ENCODE peak calls at places on chromosome X, in ten cellular contexts. Q is hepatocyte, U is mucosa of descending colon, X is GM06990, K is lower lobe of right lung, O is fibroblast of the aortic adventitia, I is neural crest cell, H is progenitor cell of endocrine pancreas, J is GM20000, T is omental fat pad. G is an unnamed sample.

GRCh38 chrX:69616520-69617203 is 749 bp downstream of the EDA start:
- DNase-seq in O (no peak), K (peak), I (peak), U (peak), Q (peak), J (no peak), H (peak), T (no peak), X (peak), G (peak)

GRCh38 chrX:147859666-147860065 is 52.1 kb upstream of the FMR1 start:
- DNase-seq in H (no peak), Q (no peak), U (no peak), J (no peak), T (no peak), I (no peak), O (no peak), X (no peak), K (no peak), G (no peak)

GRCh38 chrX:119177278-119177677 is 49.7 kb upstream of the KIAA1210 start:
- DNase-seq in T (no peak), U (no peak), X (no peak), K (no peak), Q (no peak), O (no peak), I (no peak), J (no peak), H (no peak), G (no peak)

GRCh38 chrX:40152173-40152705 is 54.5 kb upstream of the BCOR start:
- DNase-seq in T (no peak), I (peak), J (peak), H (no peak), U (peak), X (no peak), K (peak), O (no peak), Q (no peak), G (no peak)

GRCh38 chrX:151825927-151826471 is 86.7 kb upstream of the MAGEA4 start:
- DNase-seq in I (no peak), U (no peak), J (no peak), X (no peak), K (no peak), H (no peak), T (no peak), O (peak), Q (peak), G (no peak)

GRCh38 chrX:3664921-3665320 is 48.5 kb downstream of the PRKX start:
- DNase-seq in H (no peak), U (no peak), I (no peak), X (no peak), Q (no peak), K (no peak), O (no peak), T (no peak), J (no peak), G (no peak)

GRCh38 chrX:147912093-147912801 is 528 bp downstream of the FMR1 start:
- DNase-seq in U (peak), X (peak), I (peak), O (peak), T (no peak), K (peak), H (peak), J (peak), Q (peak), G (peak)

GRCh38 chrX:41759817-41760216 is 35.8 kb downstream of the GPR82 start:
- DNase-seq in T (no peak), Q (no peak), O (peak), I (no peak), U (no peak), J (peak), X (peak), K (no peak), H (no peak), G (peak)

GRCh38 chrX:133258481-133258880 is 40.3 kb upstream of the TFDP3 start:
- DNase-seq in T (no peak), Q (no peak), X (no peak), H (no peak), I (no peak), K (no peak), U (no peak), J (no peak), O (peak), G (no peak)

GRCh38 chrX:125977851-125978250 is 188.2 kb downstream of the DCAF12L2 start:
- DNase-seq in J (no peak), H (no peak), T (no peak), I (no peak), U (no peak), K (no peak), Q (no peak), X (no peak), O (no peak), G (no peak)

GRCh38 chrX:12978205-12979010 is 3.5 kb downstream of the TMSB4X start:
- DNase-seq in O (peak), T (no peak), U (peak), I (peak), K (peak), X (peak), J (no peak), H (no peak), Q (peak), G (no peak)

GRCh38 chrX:119870626-119871131 is 854 bp downstream of the RNF113A start:
- DNase-seq in Q (peak), J (no peak), O (no peak), H (no peak), U (no peak), X (no peak), I (no peak), K (peak), T (no peak), G (no peak)

GRCh38 chrX:130351567-130351966 is 11.8 kb downstream of the SLC25A14 start:
- DNase-seq in O (no peak), K (no peak), T (no peak), Q (no peak), U (no peak), I (no peak), J (no peak), H (no peak), X (no peak), G (no peak)

GRCh38 chrX:48938721-48939416 is 18.5 kb downstream of the OTUD5 start:
- DNase-seq in H (no peak), U (peak), K (no peak), I (no peak), T (no peak), J (peak), O (no peak), Q (no peak), X (peak), G (peak)

GRCh38 chrX:118496763-118497079 is 1.1 kb downstream of the DOCK11 start:
- DNase-seq in K (no peak), T (no peak), I (no peak), Q (no peak), O (no peak), H (no peak), X (no peak), U (no peak), J (no peak), G (no peak)

GRCh38 chrX:14529288-14529989 is at the start of gene GLRA2:
- DNase-seq in K (no peak), J (peak), O (peak), X (no peak), U (no peak), H (peak), Q (peak), I (peak), T (no peak), G (no peak)

GRCh38 chrX:35562395-35562794 is 235.7 kb upstream of the MAGEB16 start:
- DNase-seq in U (no peak), K (no peak), O (no peak), H (no peak), J (no peak), Q (no peak), I (no peak), X (no peak), T (no peak), G (no peak)

GRCh38 chrX:102712216-102712966 is at the start of gene GPRASP2:
- DNase-seq in J (no peak), I (peak), Q (peak), U (peak), X (no peak), T (no peak), H (peak), O (peak), K (peak), G (peak)

GRCh38 chrX:53050841-53051240 is 2.3 kb downstream of the GPR173 start:
- DNase-seq in X (no peak), K (no peak), H (no peak), O (peak), J (no peak), Q (no peak), I (no peak), T (no peak), U (no peak), G (no peak)

GRCh38 chrX:53055244-53055849 is 6.8 kb downstream of the GPR173 start:
- DNase-seq in H (no peak), Q (no peak), X (no peak), J (no peak), U (no peak), O (no peak), T (no peak), I (no peak), K (no peak), G (no peak)

GRCh38 chrX:53056292-53056691 is 7.7 kb downstream of the GPR173 start:
- DNase-seq in K (no peak), J (no peak), O (no peak), H (no peak), U (no peak), X (no peak), T (no peak), I (no peak), Q (no peak), G (no peak)
- TF ChIP-seq CTCF in K (no peak), J (no peak), O (no peak), H (no peak), U (no peak), X (no peak), T (no peak), I (no peak), Q (no peak), G (no peak)

DNA sequence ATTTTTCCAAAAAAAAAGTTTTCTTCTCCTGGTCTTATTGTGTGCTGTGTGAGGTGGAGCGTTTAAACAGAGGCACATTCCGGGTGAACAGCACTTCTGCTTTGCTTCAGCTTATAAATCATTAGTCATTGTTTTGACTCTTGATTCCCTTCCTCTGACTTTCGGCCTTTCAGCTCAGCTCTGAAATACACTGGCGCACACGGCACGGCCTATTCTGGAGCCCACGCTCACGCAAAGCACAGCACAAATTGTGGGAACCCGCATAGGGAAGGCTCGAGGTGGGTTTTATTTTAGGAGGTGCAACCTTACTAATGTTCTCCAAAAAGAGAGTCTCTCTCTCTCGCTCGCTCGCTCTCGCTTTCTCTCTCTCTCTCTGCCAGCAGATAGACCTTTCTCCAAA is 4.0 kb downstream of the POU3F4 start:
- DNase-seq in U (no peak), I (no peak), T (no peak), Q (no peak), J (no peak), K (no peak), O (no peak), H (no peak), X (no peak), G (no peak)
- TF ChIP-seq CTCF in U (no peak), I (no peak), T (no peak), Q (no peak), J (no peak), K (no peak), O (no peak), H (no peak), X (no peak), G (no peak)

GRCh38 chrX:32276153-32276552 is 935.2 kb downstream of the DMD start:
- DNase-seq in U (no peak), K (no peak), H (no peak), Q (no peak), T (no peak), X (no peak), I (no peak), J (no peak), O (no peak), G (no peak)

GRCh38 chrX:32281853-32282252 is 929.5 kb downstream of the DMD start:
- DNase-seq in O (no peak), H (no peak), Q (no peak), K (no peak), T (no peak), J (no peak), I (no peak), U (no peak), X (no peak), G (no peak)
- TF ChIP-seq CTCF in O (no peak), H (no peak), Q (peak), K (no peak), T (no peak), J (no peak), I (no peak), U (no peak), X (no peak), G (no peak)

DNA sequence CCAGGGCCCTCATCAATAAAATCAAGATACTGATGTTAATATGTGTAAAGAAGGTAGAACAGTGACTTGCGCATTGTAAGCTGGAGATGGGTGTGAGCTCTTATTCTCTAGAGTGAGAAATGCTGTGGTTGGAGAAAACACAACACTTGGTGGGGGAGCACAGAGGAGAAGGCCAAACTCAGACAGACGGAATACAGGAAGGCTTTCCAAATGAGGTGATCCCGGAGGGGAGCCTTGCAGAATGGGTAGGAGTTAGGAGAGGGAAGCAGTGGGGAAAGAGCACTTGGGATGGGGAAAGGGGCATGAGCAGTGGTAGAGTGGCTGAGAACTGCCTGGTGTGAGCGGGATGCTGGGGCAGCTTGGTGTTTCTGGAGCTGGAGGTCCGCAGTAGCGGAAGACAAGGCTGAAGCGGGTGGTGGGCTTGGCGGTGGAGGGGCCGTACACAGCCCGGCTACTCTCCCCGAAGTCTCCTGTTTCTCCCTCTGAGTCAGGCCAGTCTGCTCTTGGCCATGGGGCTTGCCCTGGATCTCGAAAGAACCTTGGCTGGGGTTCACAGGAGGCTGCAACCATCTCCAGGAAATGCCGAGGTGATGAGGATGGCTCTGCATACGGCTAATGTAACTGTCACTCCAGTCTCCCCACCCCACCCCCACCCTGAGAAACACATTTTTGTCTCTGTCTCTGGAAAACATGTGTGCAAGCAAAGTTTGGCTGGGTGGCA is 11.3 kb upstream of the PLAC1 start:
- DNase-seq in T (no peak), O (peak), H (no peak), X (no peak), U (no peak), J (no peak), Q (peak), K (peak), I (no peak), G (no peak)
- TF ChIP-seq CTCF in T (no peak), O (no peak), H (no peak), X (no peak), U (no peak), J (no peak), Q (no peak), K (no peak), I (no peak), G (no peak)

GRCh38 chrX:23616361-23616760 is 50.9 kb upstream of the PRDX4 start:
- DNase-seq in O (peak), H (no peak), Q (peak), J (peak), U (no peak), I (no peak), T (no peak), K (no peak), X (no peak), G (peak)
- TF ChIP-seq CTCF in O (peak), H (peak), Q (peak), J (peak), U (no peak), I (peak), T (no peak), K (peak), X (peak), G (no peak)

GRCh38 chrX:75623535-75623934 is 100.7 kb upstream of the ZDHHC15 start:
- DNase-seq in H (no peak), O (no peak), Q (peak), K (no peak), U (no peak), J (no peak), I (peak), X (no peak), T (no peak), G (no peak)
- TF ChIP-seq CTCF in H (peak), O (no peak), Q (peak), K (no peak), U (no peak), J (no peak), I (peak), X (peak), T (no peak), G (no peak)

GRCh38 chrX:131747173-131747572 is 203.3 kb downstream of the OR13H1 start:
- DNase-seq in K (no peak), U (no peak), O (peak), H (no peak), Q (no peak), X (peak), T (no peak), J (no peak), I (no peak), G (peak)

GRCh38 chrX:131745942-131746489 is 202.1 kb downstream of the OR13H1 start:
- DNase-seq in O (no peak), H (no peak), J (no peak), X (peak), T (no peak), U (no peak), K (no peak), I (no peak), Q (no peak), G (no peak)

GRCh38 chrX:131741103-131741581 is 197.3 kb downstream of the OR13H1 start:
- DNase-seq in T (peak), H (no peak), Q (no peak), J (no peak), X (peak), O (peak), I (no peak), K (no peak), U (peak), G (no peak)

DNA sequence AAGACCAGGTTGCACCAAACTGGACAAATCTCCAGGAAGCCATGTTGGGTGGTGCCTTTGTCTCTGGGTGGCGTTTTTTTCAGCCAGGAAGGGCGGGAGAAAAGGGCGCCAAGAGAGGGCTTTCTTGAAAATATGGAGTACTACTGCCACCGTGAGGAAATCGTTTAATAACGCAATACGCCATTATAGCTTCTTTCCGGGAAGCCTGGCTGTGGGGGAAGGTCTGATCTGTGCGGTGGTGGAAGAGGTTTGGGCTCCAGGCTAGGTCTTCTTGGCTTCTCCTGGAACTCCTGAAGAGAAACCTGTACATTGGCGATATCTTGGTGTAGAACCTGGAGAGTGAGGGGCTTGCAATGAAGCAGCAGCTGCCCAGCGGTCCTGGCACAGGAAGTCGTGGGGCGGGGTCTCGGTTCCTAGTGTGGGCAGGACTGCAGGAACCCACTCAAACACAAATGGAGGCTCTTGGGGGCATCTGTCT is 202.7 kb downstream of the OR13H1 start:
- DNase-seq in X (peak), J (no peak), K (no peak), I (no peak), O (peak), T (peak), H (no peak), Q (no peak), U (peak), G (peak)
- TF ChIP-seq CTCF in X (peak), J (no peak), K (no peak), I (no peak), O (peak), T (no peak), H (no peak), Q (no peak), U (no peak), G (peak)